ENCODE peak calls at places on chromosomes 12 and 14, in six cellular contexts. N is neural progenitor cell, F is AG04450, U is uterus, A is left ventricle myocardium inferior, Z is lower leg skin. Y is an unnamed sample.

GRCh38 chr14:74980398-74980745 is 22.3 kb upstream of the EIF2B2 start:
- DNase-seq in F (no peak), N (no peak), Z (no peak), A (no peak), U (no peak), Y (no peak)

GRCh38 chr12:32419520-32419960 is 20.2 kb downstream of the FGD4 start:
- DNase-seq in N (no peak), A (no peak), Z (no peak), F (no peak), U (no peak), Y (no peak)

GRCh38 chr14:45038865-45039264 is 45.1 kb upstream of the PRPF39 start:
- DNase-seq in F (no peak), Z (no peak), N (no peak), A (no peak), U (no peak), Y (no peak)

GRCh38 chr12:53476769-53477209 is 22.5 kb downstream of the MAP3K12 start:
- DNase-seq in Z (no peak), F (no peak), N (peak; percentile 46), U (no peak), A (no peak), Y (no peak)

GRCh38 chr12:33710548-33710947 is 270.9 kb upstream of the SYT10 start:
- DNase-seq in Z (no peak), N (no peak), F (no peak), U (no peak), A (no peak), Y (no peak)

GRCh38 chr12:61757831-61758505 is 502.2 kb upstream of the USP15 start:
- DNase-seq in A (no peak), U (no peak), N (no peak), Z (no peak), F (no peak), Y (peak; percentile 45)

GRCh38 chr14:36340276-36340890 is 19.9 kb upstream of the MBIP start:
- DNase-seq in N (no peak), A (no peak), Z (no peak), F (no peak), U (no peak), Y (no peak)

GRCh38 chr12:53345486-53346195 is 9.5 kb upstream of the SP7 start:
- DNase-seq in N (no peak), F (no peak), Z (no peak), U (peak; percentile 42), A (peak; percentile 65), Y (no peak)

GRCh38 chr14:20631821-20632389 is 9.6 kb downstream of the OR6S1 start:
- DNase-seq in Z (no peak), F (no peak), N (peak; percentile 71), A (peak; percentile 71), U (peak; percentile 67), Y (no peak)

GRCh38 chr14:61153914-61154545 is 127.1 kb downstream of the TMEM30B start:
- DNase-seq in A (no peak), U (no peak), N (peak; percentile 19), Z (no peak), F (no peak), Y (no peak)

GRCh38 chr12:73629893-73630872 is 907.5 kb upstream of the ATXN7L3B start:
- DNase-seq in N (no peak), A (no peak), F (no peak), Z (no peak), U (no peak), Y (no peak)

GRCh38 chr14:69554500-69554899 is 20.2 kb downstream of the CCDC177 start:
- DNase-seq in N (no peak), U (no peak), A (no peak), F (no peak), Z (no peak), Y (no peak)

GRCh38 chr12:93176166-93176565 is 201.6 kb upstream of the NUDT4 start:
- DNase-seq in F (no peak), U (no peak), A (no peak), N (no peak), Z (no peak), Y (no peak)

GRCh38 chr12:110501378-110501721 is 561 bp downstream of the VPS29 start:
- DNase-seq in Z (peak; percentile 49), U (peak; percentile 21), N (peak; percentile 46), A (no peak), F (no peak), Y (no peak)

GRCh38 chr12:45727994-45728624 is 1.4 kb upstream of the ARID2 start:
- DNase-seq in Z (no peak), N (no peak), A (no peak), F (no peak), U (no peak), Y (no peak)

GRCh38 chr14:26846388-26846787 is 248.6 kb upstream of the NOVA1 start:
- DNase-seq in A (no peak), U (no peak), N (no peak), Z (no peak), F (no peak), Y (no peak)

GRCh38 chr14:103748539-103748867 is 32.9 kb downstream of the ZFYVE21 start:
- DNase-seq in F (no peak), U (no peak), N (no peak), A (no peak), Z (no peak), Y (no peak)

GRCh38 chr14:34872822-34873590 is 2.2 kb downstream of the BAZ1A start:
- DNase-seq in Z (peak; percentile 48), U (no peak), F (no peak), N (peak; percentile 5), A (no peak), Y (peak; percentile 37)

GRCh38 chr12:27682534-27682933 is 13.7 kb upstream of the REP15 start:
- DNase-seq in Z (no peak), A (no peak), N (no peak), F (peak; percentile 13), U (no peak), Y (no peak)

GRCh38 chr12:110577717-110578521 is 5.2 kb downstream of the PPTC7 start:
- DNase-seq in N (no peak), U (no peak), F (no peak), A (no peak), Z (no peak), Y (no peak)

GRCh38 chr12:101181776-101182175 is 28.3 kb downstream of the SLC5A8 start:
- DNase-seq in U (no peak), F (no peak), Z (no peak), N (no peak), A (no peak), Y (no peak)

GRCh38 chr14:92323031-92323915 is at the start of gene SLC24A4:
- DNase-seq in U (no peak), F (no peak), A (no peak), Z (no peak), N (peak; percentile 75), Y (no peak)
- H3K4me3 ChIP-seq in U (peak within 1 kb of the TSS; percentile 12), F (no peak within 1 kb of the TSS), A (peak within 1 kb of the TSS; percentile 62), Z (no peak within 1 kb of the TSS), N (peak within 1 kb of the TSS; percentile 58), Y (no peak within 1 kb of the TSS)

GRCh38 chr12:321606-322326 is 59.1 kb upstream of the SLC6A13 start:
- DNase-seq in U (no peak), N (no peak), A (no peak), F (no peak), Z (no peak), Y (no peak)
- TF ChIP-seq CTCF in U (no peak), N (peak; percentile 21), A (peak; percentile 33), F (no peak), Z (no peak), Y (peak; percentile 52)

GRCh38 chr14:105168496-105168978 is at the start of gene JAG2:
- DNase-seq in U (no peak), N (peak; percentile 79), A (peak; percentile 67), F (no peak), Z (no peak), Y (no peak)

GRCh38 chr14:105166571-105167302 is 1.8 kb downstream of the JAG2 start:
- DNase-seq in F (no peak), U (no peak), A (no peak), N (no peak), Z (no peak), Y (no peak)

GRCh38 chr14:105168979-105169507 is 467 bp upstream of the JAG2 start:
- DNase-seq in Z (no peak), A (no peak), F (no peak), U (no peak), N (peak; percentile 76), Y (no peak)

GRCh38 chr14:105168093-105168420 is 519 bp downstream of the JAG2 start:
- DNase-seq in A (no peak), N (no peak), F (no peak), U (no peak), Z (no peak), Y (no peak)

DNA sequence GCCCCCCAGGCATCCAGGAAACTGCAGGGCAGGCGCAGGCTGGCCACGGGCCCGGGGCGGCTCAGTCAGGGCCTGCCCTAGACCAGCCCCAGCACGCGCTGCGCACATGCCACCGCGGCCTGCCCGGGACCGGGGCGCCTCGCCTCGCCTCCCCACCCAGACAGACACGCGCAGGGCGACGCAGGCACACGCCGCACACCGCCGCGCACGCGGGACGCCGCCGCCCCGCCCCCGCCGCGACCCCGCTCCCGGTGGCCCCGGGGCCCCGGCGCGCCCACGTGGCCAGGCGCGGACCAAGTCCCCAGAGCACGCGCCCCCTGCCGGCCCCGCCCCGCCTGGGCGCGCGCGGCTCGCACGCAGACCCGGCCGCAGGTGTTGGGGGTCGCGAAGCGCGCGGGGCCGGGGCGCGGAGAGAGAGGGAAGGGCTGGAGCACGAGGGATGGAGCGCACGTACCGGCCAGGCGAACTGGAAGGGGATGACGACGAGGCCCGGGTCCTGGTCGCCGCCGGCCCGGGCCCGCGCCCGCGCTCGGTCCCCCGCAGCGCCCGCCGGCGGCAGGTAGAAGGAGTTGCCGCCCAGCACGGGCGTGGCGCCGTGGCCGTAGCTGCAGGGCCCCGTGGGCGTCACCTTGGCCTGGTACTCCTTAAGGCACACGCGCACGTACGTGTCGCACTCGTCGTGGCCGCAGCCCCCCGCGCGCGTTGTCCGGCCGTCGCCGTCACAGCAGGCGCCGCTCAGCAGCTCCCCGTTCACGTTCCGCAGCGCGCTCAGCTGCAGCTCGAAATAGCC is 1.1 kb downstream of the JAG2 start:
- DNase-seq in N (peak; percentile 66), Z (no peak), F (no peak), A (no peak), U (no peak), Y (no peak)
- H3K4me3 ChIP-seq in N (peak overlapping the region; percentile 55), Z (peak overlapping the region; percentile 6), F (no peak overlapping the region), A (peak overlapping the region; percentile 76), U (no peak overlapping the region), Y (peak overlapping the region; percentile 50)

DNA sequence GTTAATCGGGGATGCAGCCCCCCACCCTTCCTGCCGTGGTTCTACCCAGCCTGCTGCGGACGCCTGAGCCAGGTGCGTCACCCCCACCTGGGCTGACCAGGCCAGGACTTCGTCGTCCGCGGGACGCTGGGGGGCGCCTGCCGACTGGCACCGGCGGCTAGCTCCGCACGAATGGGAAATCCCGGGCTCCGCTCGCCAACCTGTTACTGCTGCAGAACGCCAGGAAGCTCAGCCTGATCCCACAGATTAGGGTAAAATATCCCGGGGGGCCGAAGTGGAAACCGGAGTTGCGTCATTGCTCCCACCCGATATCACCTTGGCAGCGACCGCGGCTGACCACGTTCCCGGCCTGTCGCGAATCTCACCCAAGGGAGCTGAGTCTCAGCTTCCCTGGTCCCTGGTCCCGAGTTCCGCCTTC is 528 bp upstream of the VDR start:
- DNase-seq in F (no peak), U (peak; percentile 51), N (no peak), A (peak; percentile 46), Z (no peak), Y (no peak)
- TF ChIP-seq CTCF in F (peak; percentile 51), U (peak; percentile 32), N (peak; percentile 52), A (peak; percentile 59), Z (no peak), Y (peak; percentile 69)

Y was measured in epithelial cell of proximal tubule.